ENCODE peak calls at places on chromosomes 4 and X, in four cellular contexts. G is H1, H is neuronal stem cell, E is mesenchymal stem cell. P is an unnamed sample.

GRCh38 chr4:111632752-111633151 is 512.5 kb upstream of the FAM241A start:
- DNase-seq in G (no peak), H (no peak), E (peak), P (peak)

GRCh38 chrX:14798805-14799397 is 74.0 kb downstream of the FANCB start:
- DNase-seq in E (no peak), H (no peak), G (no peak), P (no peak)

GRCh38 chr4:2763511-2763967 is 7.4 kb upstream of the TNIP2 start:
- DNase-seq in H (no peak), E (no peak), G (no peak), P (no peak)

GRCh38 chr4:96097040-96097607 is 257.2 kb downstream of the PDHA2 start:
- DNase-seq in G (no peak), H (peak), E (no peak), P (no peak)

GRCh38 chr4:123176605-123177004 is 220.0 kb upstream of the SPRY1 start:
- DNase-seq in H (no peak), G (no peak), E (no peak), P (no peak)

GRCh38 chr4:110216079-110216478 is 17.7 kb upstream of the ELOVL6 start:
- DNase-seq in G (no peak), H (no peak), E (no peak), P (peak)

GRCh38 chr4:119725011-119725410 is 96.4 kb upstream of the PDE5A start:
- DNase-seq in G (no peak), H (no peak), E (no peak), P (no peak)

GRCh38 chrX:153783378-153784013 is 2.7 kb downstream of the SRPK3 start:
- DNase-seq in H (no peak), E (no peak), G (no peak), P (no peak)

GRCh38 chr4:80071643-80072606 is 1.1 kb downstream of the ANTXR2 start:
- DNase-seq in G (peak), E (peak), H (peak), P (peak)

GRCh38 chr4:82555279-82555678 is 6.5 kb downstream of the TMEM150C start:
- DNase-seq in E (no peak), G (no peak), H (no peak), P (no peak)

GRCh38 chrX:74420194-74421035 is 878 bp upstream of the SLC16A2 start:
- DNase-seq in G (peak), H (peak), E (peak), P (peak)

DNA sequence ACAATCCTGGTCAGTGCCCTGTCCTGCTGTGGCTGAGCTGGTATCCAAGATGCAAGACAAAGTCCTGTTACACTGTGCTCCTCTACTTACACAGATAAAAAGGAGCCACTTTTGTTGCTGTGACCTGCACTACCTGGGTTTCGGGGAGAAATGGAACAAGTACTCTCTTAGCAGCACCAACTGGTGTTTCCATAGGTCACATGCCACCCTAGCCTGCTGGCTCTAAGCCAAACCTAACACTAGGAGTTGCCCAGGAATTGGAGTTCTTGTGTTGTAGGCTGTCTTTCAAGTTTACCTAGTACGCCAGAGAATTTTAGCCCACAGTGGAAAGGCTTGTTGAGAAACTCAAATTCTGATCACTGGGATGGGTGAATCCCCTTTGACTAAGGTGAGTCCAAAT is 727.4 kb downstream of the FAM133A start:
- DNase-seq in G (no peak), H (no peak), E (no peak), P (no peak)
- H3K14ac ChIP-seq in G (no peak), H (no peak), E (no peak), P (no peak)

GRCh38 chr4:15682790-15683495 is 1.3 kb downstream of the FAM200B start:
- DNase-seq in H (no peak), E (peak), G (no peak), P (peak)
- H3K4me3 ChIP-seq in H (no peak), E (peak), G (peak), P (peak)

GRCh38 chrX:38327775-38328081 is 419 bp upstream of the RPGR start:
- DNase-seq in G (no peak), H (no peak), E (no peak), P (no peak)

GRCh38 chrX:38326086-38326485 is 1.2 kb downstream of the RPGR start:
- DNase-seq in E (peak), H (no peak), G (no peak), P (no peak)

GRCh38 chrX:38332505-38332904 is 5.2 kb upstream of the RPGR start:
- DNase-seq in E (no peak), G (no peak), H (no peak), P (no peak)

DNA sequence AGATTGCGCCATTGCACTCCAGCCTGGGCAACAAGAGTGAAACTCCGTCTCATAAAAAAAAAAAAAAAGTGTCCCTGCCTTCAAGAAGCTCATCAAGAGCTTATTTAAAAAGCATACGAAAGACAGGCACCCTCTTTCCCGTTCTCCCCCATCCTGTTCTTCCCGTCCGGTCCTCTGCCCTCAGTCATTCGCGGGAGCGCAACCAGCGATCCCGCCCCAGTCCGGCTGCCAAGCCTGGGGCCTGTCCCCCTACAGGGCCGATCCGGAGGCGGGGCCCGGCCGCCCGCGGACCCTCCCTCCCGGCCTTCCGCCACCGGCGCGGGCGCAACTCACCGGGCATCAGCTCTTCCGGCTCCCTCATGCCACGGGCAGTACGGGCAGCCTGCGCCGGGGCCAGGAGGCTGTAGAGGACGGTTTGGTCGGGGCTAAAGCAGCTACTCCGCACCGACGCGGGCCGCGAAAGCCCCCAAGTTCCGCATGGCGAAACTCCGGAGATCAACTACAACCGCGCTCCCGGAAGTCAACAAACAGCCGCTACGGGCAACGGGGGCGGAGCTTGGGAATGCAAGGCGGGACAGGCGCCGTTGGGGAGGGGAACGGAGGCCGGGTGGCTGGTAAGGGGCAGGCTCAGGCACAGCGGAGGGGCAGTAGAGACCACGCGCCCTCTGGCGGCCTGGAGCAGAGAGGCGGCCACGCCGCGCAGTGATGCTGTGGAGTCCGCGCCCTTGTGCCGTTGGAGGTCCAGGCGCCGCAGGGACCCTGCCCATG is at the start of gene RPGR:
- DNase-seq in G (peak), H (peak), E (peak), P (peak)
- H3K14ac ChIP-seq in G (no peak), H (no peak), E (no peak), P (peak)

GRCh38 chr4:184016742-184017668 is 111.9 kb downstream of the STOX2 start:
- DNase-seq in H (no peak), G (no peak), E (peak), P (peak)
- H3K4me3 ChIP-seq in H (no peak), G (no peak), E (no peak), P (no peak)

GRCh38 chr4:8651661-8652180 is 59.2 kb downstream of the CPZ start:
- DNase-seq in H (no peak), G (no peak), E (no peak), P (no peak)
- H3K14ac ChIP-seq in H (peak), G (no peak), E (no peak), P (no peak)

DNA sequence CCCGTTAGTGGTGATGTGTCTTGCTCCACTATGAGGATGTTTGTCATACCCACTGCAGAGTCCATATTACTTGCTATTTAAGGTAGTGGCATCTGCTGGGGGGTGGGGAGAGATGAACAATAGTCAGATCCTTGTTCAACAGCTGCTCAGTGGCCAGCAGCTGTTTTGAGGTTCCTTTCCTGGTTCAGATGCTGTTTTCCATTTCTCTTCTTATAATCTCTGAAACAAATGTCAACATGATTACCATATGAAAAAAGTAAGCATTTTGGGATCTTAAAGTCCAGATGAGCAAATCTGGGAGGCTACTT is 1567.9 kb upstream of the TENM3 start:
- DNase-seq in E (no peak), G (no peak), H (no peak), P (no peak)
- H3K4me3 ChIP-seq in E (no peak), G (no peak), H (no peak), P (no peak)

GRCh38 chrX:41923925-41924693 is 755 bp upstream of the CASK start:
- DNase-seq in H (no peak), G (no peak), E (peak), P (peak)
- H3K14ac ChIP-seq in H (no peak), G (no peak), E (peak), P (peak)

GRCh38 chrX:104288269-104288668 is 33.5 kb upstream of the ESX1 start:
- DNase-seq in G (peak), H (no peak), E (no peak), P (no peak)
- H3K4me3 ChIP-seq in G (no peak), H (no peak), E (no peak), P (no peak)

DNA sequence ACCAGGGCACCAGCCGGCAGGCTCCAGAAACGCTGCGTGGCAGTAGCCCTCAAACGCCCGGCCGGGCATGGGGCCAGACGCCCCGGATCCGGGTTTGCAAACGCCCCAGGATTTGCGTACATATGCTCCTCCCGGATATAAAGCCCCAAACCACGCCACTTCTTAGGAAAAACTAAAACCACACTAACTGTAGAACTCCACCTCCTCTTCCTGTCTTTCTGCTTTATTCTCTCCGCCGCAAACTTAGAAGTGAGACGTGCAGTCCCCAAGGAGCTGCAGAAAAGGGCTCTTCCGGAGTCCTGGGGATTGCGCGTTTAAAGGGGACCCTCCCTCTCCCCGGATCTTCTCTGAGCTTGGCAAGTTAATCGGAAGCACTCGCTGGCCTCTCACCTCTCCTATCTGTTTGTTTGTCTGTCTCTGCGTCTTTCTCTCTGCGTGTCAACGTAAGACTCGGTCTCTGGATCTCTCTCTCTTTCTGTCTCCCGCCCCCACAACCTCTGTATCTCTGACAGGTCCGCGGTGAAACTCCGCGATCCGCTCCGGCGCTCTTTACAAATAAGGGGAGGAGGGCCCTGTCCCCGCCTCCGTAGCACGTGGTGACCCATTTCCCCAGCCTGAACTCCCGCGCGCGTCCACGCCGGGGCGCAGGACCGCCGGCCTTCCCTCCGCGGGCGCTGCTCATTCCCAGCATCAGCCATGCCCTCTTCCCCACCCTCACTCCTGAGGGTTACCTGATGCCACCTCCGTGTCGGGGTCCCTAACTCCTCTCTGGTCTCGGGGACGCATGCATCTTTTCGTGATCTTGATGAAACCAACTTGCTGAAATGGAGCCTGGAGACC is at the start of gene SLC39A8:
- DNase-seq in E (peak), H (peak), G (peak), P (peak)
- H3K14ac ChIP-seq in E (peak), H (no peak), G (no peak), P (no peak)

GRCh38 chrX:132022115-132022862 is 813 bp upstream of the STK26 start:
- DNase-seq in G (no peak), H (no peak), E (peak), P (no peak)
- H3K4me3 ChIP-seq in G (peak), H (peak), E (peak), P (no peak)